ENCODE peak calls at places on chromosome 10, in ten cellular contexts. One of them, this sample, is unnamed.

GRCh38 chr10:47361293-47361692 is 13.1 kb downstream of the RBP3 start:
- DNase-seq in vagina: no peak
- DNase-seq in HCT116: peak; percentile 36
- DNase-seq in spleen: peak; percentile 59
- DNase-seq in breast epithelium: no peak
- DNase-seq in right lobe of liver: no peak
- DNase-seq in NB4: peak; percentile 65
- DNase-seq in prostate gland: no peak
- DNase-seq in ovary: no peak
- DNase-seq in Peyer's patch: no peak
- DNase-seq in this sample: peak; percentile 65

GRCh38 chr10:118343549-118343948 is 1.4 kb upstream of the FAM204A start:
- DNase-seq in vagina: no peak
- DNase-seq in HCT116: no peak
- DNase-seq in spleen: no peak
- DNase-seq in breast epithelium: no peak
- DNase-seq in right lobe of liver: no peak
- DNase-seq in NB4: no peak
- DNase-seq in prostate gland: no peak
- DNase-seq in ovary: no peak
- DNase-seq in Peyer's patch: no peak
- DNase-seq in this sample: no peak

GRCh38 chr10:110959379-110960332 is 40.3 kb downstream of the SHOC2 start:
- DNase-seq in vagina: no peak
- DNase-seq in HCT116: no peak
- DNase-seq in spleen: no peak
- DNase-seq in breast epithelium: no peak
- DNase-seq in right lobe of liver: no peak
- DNase-seq in NB4: no peak
- DNase-seq in prostate gland: no peak
- DNase-seq in ovary: no peak
- DNase-seq in Peyer's patch: no peak
- DNase-seq in this sample: no peak

GRCh38 chr10:67224553-67224952 is 298.7 kb downstream of the LRRTM3 start:
- DNase-seq in vagina: no peak
- DNase-seq in HCT116: no peak
- DNase-seq in spleen: no peak
- DNase-seq in breast epithelium: no peak
- DNase-seq in right lobe of liver: peak; percentile 73
- DNase-seq in NB4: no peak
- DNase-seq in prostate gland: no peak
- DNase-seq in ovary: no peak
- DNase-seq in Peyer's patch: no peak
- DNase-seq in this sample: no peak

GRCh38 chr10:88270871-88271713 is 312.0 kb downstream of the RNLS start:
- DNase-seq in vagina: no peak
- DNase-seq in HCT116: no peak
- DNase-seq in spleen: no peak
- DNase-seq in breast epithelium: no peak
- DNase-seq in right lobe of liver: no peak
- DNase-seq in NB4: peak; percentile 32
- DNase-seq in prostate gland: no peak
- DNase-seq in ovary: no peak
- DNase-seq in Peyer's patch: peak; percentile 29
- DNase-seq in this sample: no peak

GRCh38 chr10:71244638-71245419 is 32.5 kb downstream of the UNC5B start:
- DNase-seq in vagina: no peak
- DNase-seq in HCT116: no peak
- DNase-seq in spleen: no peak
- DNase-seq in breast epithelium: no peak
- DNase-seq in right lobe of liver: peak; percentile 57
- DNase-seq in NB4: no peak
- DNase-seq in prostate gland: peak; percentile 39
- DNase-seq in ovary: peak; percentile 67
- DNase-seq in Peyer's patch: no peak
- DNase-seq in this sample: no peak

GRCh38 chr10:131155218-131155902 is 156.2 kb downstream of the TCERG1L start:
- DNase-seq in vagina: no peak
- DNase-seq in HCT116: no peak
- DNase-seq in spleen: peak; percentile 41
- DNase-seq in breast epithelium: no peak
- DNase-seq in right lobe of liver: peak; percentile 34
- DNase-seq in NB4: no peak
- DNase-seq in prostate gland: no peak
- DNase-seq in ovary: no peak
- DNase-seq in Peyer's patch: no peak
- DNase-seq in this sample: no peak

GRCh38 chr10:108384378-108384777 is 1219.9 kb upstream of the SORCS1 start:
- DNase-seq in vagina: no peak
- DNase-seq in HCT116: no peak
- DNase-seq in spleen: no peak
- DNase-seq in breast epithelium: no peak
- DNase-seq in right lobe of liver: no peak
- DNase-seq in NB4: no peak
- DNase-seq in prostate gland: no peak
- DNase-seq in ovary: no peak
- DNase-seq in Peyer's patch: no peak
- DNase-seq in this sample: no peak

GRCh38 chr10:33862706-33863105 is 528.2 kb upstream of the NRP1 start:
- DNase-seq in vagina: no peak
- DNase-seq in HCT116: no peak
- DNase-seq in spleen: no peak
- DNase-seq in breast epithelium: no peak
- DNase-seq in right lobe of liver: no peak
- DNase-seq in NB4: no peak
- DNase-seq in prostate gland: no peak
- DNase-seq in ovary: no peak
- DNase-seq in Peyer's patch: no peak
- DNase-seq in this sample: no peak

GRCh38 chr10:124676416-124677062 is 67.6 kb downstream of the FAM53B start:
- DNase-seq in vagina: no peak
- DNase-seq in HCT116: no peak
- DNase-seq in spleen: no peak
- DNase-seq in breast epithelium: no peak
- DNase-seq in right lobe of liver: peak; percentile 48
- DNase-seq in NB4: peak; percentile 95
- DNase-seq in prostate gland: no peak
- DNase-seq in ovary: no peak
- DNase-seq in Peyer's patch: no peak
- DNase-seq in this sample: no peak

GRCh38 chr10:86646532-86646931 is 7.8 kb upstream of the OPN4 start:
- DNase-seq in vagina: no peak
- DNase-seq in HCT116: no peak
- DNase-seq in spleen: no peak
- DNase-seq in breast epithelium: peak; percentile 10
- DNase-seq in right lobe of liver: no peak
- DNase-seq in NB4: no peak
- DNase-seq in prostate gland: no peak
- DNase-seq in ovary: no peak
- DNase-seq in Peyer's patch: peak; percentile 3
- DNase-seq in this sample: no peak

GRCh38 chr10:48494073-48494472 is 110.8 kb downstream of the ARHGAP22 start:
- DNase-seq in vagina: peak; percentile 81
- DNase-seq in HCT116: no peak
- DNase-seq in spleen: no peak
- DNase-seq in breast epithelium: no peak
- DNase-seq in right lobe of liver: no peak
- DNase-seq in NB4: no peak
- DNase-seq in prostate gland: no peak
- DNase-seq in ovary: no peak
- DNase-seq in Peyer's patch: peak; percentile 12
- DNase-seq in this sample: no peak

GRCh38 chr10:71161429-71161828 is 50.9 kb upstream of the UNC5B start:
- DNase-seq in vagina: no peak
- DNase-seq in HCT116: no peak
- DNase-seq in spleen: no peak
- DNase-seq in breast epithelium: no peak
- DNase-seq in right lobe of liver: no peak
- DNase-seq in NB4: peak; percentile 59
- DNase-seq in prostate gland: no peak
- DNase-seq in ovary: no peak
- DNase-seq in Peyer's patch: no peak
- DNase-seq in this sample: no peak

GRCh38 chr10:71266147-71266917 is 52.7 kb upstream of the SLC29A3 start:
- DNase-seq in vagina: no peak
- DNase-seq in HCT116: no peak
- DNase-seq in spleen: no peak
- DNase-seq in breast epithelium: no peak
- DNase-seq in right lobe of liver: peak; percentile 78
- DNase-seq in NB4: peak; percentile 66
- DNase-seq in prostate gland: no peak
- DNase-seq in ovary: peak; percentile 65
- DNase-seq in Peyer's patch: no peak
- DNase-seq in this sample: peak; percentile 68

DNA sequence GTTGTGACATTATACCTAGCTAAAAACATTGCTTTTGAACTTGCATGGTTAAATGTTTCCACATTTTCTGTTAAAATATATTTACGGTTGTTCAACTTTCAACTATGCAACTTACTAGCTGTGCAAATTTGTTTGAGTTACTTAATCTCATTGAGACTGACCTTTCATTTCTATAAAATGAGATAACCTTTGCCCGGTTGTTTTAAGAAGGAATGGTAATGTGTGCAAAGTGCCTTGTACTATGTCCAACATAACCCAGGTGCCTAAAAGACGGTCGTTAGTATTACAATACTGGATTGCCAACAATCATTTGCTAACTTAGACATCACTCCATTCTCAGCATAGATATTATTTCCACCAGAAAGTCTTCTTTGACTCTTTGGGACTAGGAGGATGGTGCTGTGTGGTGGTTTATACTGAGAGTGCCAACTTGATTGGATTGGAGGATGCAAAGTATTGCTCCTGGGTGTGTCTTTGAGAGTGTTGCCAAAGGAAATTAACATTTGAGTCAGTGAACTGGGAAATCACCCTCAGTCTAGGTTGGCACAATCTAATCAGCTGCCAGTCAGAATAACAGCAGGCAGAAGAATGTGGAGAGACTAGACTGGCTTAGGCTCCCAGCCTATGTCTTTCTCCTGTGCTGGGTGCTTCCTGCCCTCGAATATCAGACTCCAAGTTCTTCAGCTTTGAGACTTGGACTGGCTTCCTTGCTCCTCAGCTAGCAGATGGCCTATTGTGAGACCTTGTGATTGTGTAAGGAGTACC is 85.2 kb upstream of the PDSS1 start:
- DNase-seq in vagina: no peak
- DNase-seq in HCT116: no peak
- DNase-seq in spleen: no peak
- DNase-seq in breast epithelium: no peak
- DNase-seq in right lobe of liver: no peak
- DNase-seq in NB4: no peak
- DNase-seq in prostate gland: no peak
- DNase-seq in ovary: no peak
- DNase-seq in Peyer's patch: no peak
- DNase-seq in this sample: no peak
- TF ChIP-seq POLR2A in vagina: no peak
- TF ChIP-seq POLR2A in HCT116: no peak
- TF ChIP-seq POLR2A in spleen: no peak
- TF ChIP-seq POLR2A in breast epithelium: no peak
- TF ChIP-seq POLR2A in right lobe of liver: no peak
- TF ChIP-seq POLR2A in NB4: no peak
- TF ChIP-seq POLR2A in prostate gland: no peak
- TF ChIP-seq POLR2A in ovary: no peak
- TF ChIP-seq POLR2A in Peyer's patch: no peak
- TF ChIP-seq POLR2A in this sample: no peak

DNA sequence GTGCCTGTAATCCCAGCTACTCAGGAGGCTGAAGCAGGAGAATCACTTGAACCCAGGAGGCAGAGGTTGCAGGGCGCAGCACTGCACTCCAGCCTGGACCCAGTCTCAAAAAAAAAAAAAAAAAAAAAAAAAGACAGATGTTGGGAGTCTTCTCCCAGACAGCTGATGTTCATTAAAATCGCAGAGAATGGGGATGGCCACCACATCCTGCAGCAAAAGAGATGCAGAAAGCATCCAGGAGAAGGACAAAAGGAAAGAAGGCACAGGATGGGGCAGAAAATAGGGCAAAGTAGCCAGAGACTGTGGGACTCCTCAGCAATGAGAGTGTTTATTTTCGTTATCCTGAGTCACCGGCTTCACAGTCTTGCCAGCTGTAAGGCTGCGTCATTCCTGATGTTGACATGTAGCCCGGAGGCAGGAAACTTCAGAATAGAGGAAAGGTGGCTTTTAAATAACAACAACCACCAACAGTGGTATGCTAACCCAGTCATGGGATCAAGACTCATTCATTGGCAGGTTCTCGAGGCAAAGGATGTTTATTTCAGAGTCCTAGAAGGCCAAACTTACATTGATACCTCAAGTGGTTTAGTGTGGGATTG is 149.5 kb upstream of the SVIL start:
- DNase-seq in vagina: no peak
- DNase-seq in HCT116: peak; percentile 73
- DNase-seq in spleen: no peak
- DNase-seq in breast epithelium: peak; percentile 90
- DNase-seq in right lobe of liver: no peak
- DNase-seq in NB4: no peak
- DNase-seq in prostate gland: peak; percentile 86
- DNase-seq in ovary: peak; percentile 55
- DNase-seq in Peyer's patch: no peak
- DNase-seq in this sample: no peak
- TF ChIP-seq POLR2A in vagina: no peak
- TF ChIP-seq POLR2A in HCT116: no peak
- TF ChIP-seq POLR2A in spleen: no peak
- TF ChIP-seq POLR2A in breast epithelium: no peak
- TF ChIP-seq POLR2A in right lobe of liver: no peak
- TF ChIP-seq POLR2A in NB4: no peak
- TF ChIP-seq POLR2A in prostate gland: peak; percentile 16
- TF ChIP-seq POLR2A in ovary: no peak
- TF ChIP-seq POLR2A in Peyer's patch: no peak
- TF ChIP-seq POLR2A in this sample: no peak

DNA sequence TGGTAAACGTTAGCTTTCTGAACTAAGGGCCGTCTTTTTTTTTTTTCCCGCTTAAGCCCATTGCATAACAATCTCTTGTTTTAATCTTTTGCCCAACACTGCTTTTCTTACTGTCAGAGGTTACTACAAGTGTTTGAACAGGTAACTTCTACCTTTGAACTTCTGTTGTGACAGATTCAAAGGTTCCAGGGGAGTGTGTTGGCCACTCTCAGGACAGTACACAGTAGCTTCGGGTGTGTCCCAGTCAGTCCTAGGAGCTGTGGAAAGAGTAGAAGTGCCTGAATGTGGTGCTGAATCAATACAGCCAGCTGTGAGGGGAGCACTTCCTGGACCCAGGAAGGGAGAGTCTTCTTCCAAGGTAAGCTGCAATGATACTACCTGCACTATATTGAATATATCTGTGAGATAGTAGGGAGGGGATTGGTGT is at the start of gene ACSL5:
- DNase-seq in vagina: peak; percentile 49
- DNase-seq in HCT116: no peak
- DNase-seq in spleen: no peak
- DNase-seq in breast epithelium: no peak
- DNase-seq in right lobe of liver: no peak
- DNase-seq in NB4: no peak
- DNase-seq in prostate gland: no peak
- DNase-seq in ovary: no peak
- DNase-seq in Peyer's patch: no peak
- DNase-seq in this sample: no peak
- TF ChIP-seq POLR2A in vagina: no peak
- TF ChIP-seq POLR2A in HCT116: no peak
- TF ChIP-seq POLR2A in spleen: no peak
- TF ChIP-seq POLR2A in breast epithelium: no peak
- TF ChIP-seq POLR2A in right lobe of liver: peak; percentile 37
- TF ChIP-seq POLR2A in NB4: no peak
- TF ChIP-seq POLR2A in prostate gland: no peak
- TF ChIP-seq POLR2A in ovary: no peak
- TF ChIP-seq POLR2A in Peyer's patch: peak; percentile 94
- TF ChIP-seq POLR2A in this sample: no peak

GRCh38 chr10:79445217-79445707 is at the start of gene ZCCHC24:
- DNase-seq in vagina: no peak
- DNase-seq in HCT116: peak; percentile 22
- DNase-seq in spleen: peak; percentile 94
- DNase-seq in breast epithelium: peak; percentile 45
- DNase-seq in right lobe of liver: peak; percentile 79
- DNase-seq in NB4: peak; percentile 68
- DNase-seq in prostate gland: no peak
- DNase-seq in ovary: no peak
- DNase-seq in Peyer's patch: peak; percentile 54
- DNase-seq in this sample: peak; percentile 71
- TF ChIP-seq POLR2A in vagina: peak; percentile 53
- TF ChIP-seq POLR2A in HCT116: peak; percentile 74
- TF ChIP-seq POLR2A in spleen: peak; percentile 51
- TF ChIP-seq POLR2A in breast epithelium: no peak
- TF ChIP-seq POLR2A in right lobe of liver: peak; percentile 97
- TF ChIP-seq POLR2A in NB4: peak; percentile 72
- TF ChIP-seq POLR2A in prostate gland: peak; percentile 23
- TF ChIP-seq POLR2A in ovary: peak; percentile 81
- TF ChIP-seq POLR2A in Peyer's patch: peak; percentile 65
- TF ChIP-seq POLR2A in this sample: peak; percentile 37

This sample was measured in erythroblast.